ENCODE peak calls at places on chromosomes 7 and 10, in five cellular contexts. One of them, this sample, is unnamed. For H3K4me1, the result is how much of the 10 kb centered on the place peaks cover.

GRCh38 chr7:133530682-133531081 is 277.8 kb downstream of the EXOC4 start:
- DNase-seq in hepatocyte: peak
- DNase-seq in left lung: no peak
- DNase-seq in uterus: no peak
- DNase-seq in A673: peak
- DNase-seq in this sample: no peak

GRCh38 chr7:128919881-128920789 is 9.6 kb upstream of the KCP start:
- DNase-seq in hepatocyte: no peak
- DNase-seq in left lung: no peak
- DNase-seq in uterus: no peak
- DNase-seq in A673: peak
- DNase-seq in this sample: no peak

GRCh38 chr7:47720141-47720906 is 138.4 kb upstream of the TNS3 start:
- DNase-seq in hepatocyte: no peak
- DNase-seq in left lung: no peak
- DNase-seq in uterus: peak
- DNase-seq in A673: no peak
- DNase-seq in this sample: no peak

GRCh38 chr10:90417466-90418210 is 440.2 kb downstream of the HTR7 start:
- DNase-seq in hepatocyte: no peak
- DNase-seq in left lung: no peak
- DNase-seq in uterus: no peak
- DNase-seq in A673: no peak
- DNase-seq in this sample: no peak

GRCh38 chr10:49751636-49752510 is 10.2 kb downstream of the OGDHL start:
- DNase-seq in hepatocyte: no peak
- DNase-seq in left lung: no peak
- DNase-seq in uterus: no peak
- DNase-seq in A673: no peak
- DNase-seq in this sample: peak

GRCh38 chr7:84363741-84364140 is 169.2 kb upstream of the SEMA3A start:
- DNase-seq in hepatocyte: no peak
- DNase-seq in left lung: no peak
- DNase-seq in uterus: no peak
- DNase-seq in A673: no peak
- DNase-seq in this sample: no peak

GRCh38 chr10:132242103-132242840 is 55.5 kb downstream of the DPYSL4 start:
- DNase-seq in hepatocyte: no peak
- DNase-seq in left lung: no peak
- DNase-seq in uterus: no peak
- DNase-seq in A673: no peak
- DNase-seq in this sample: no peak

GRCh38 chr10:114691442-114691941 is 33.4 kb upstream of the ABLIM1 start:
- DNase-seq in hepatocyte: no peak
- DNase-seq in left lung: no peak
- DNase-seq in uterus: no peak
- DNase-seq in A673: peak
- DNase-seq in this sample: no peak

GRCh38 chr7:78558571-78558970 is 760.0 kb downstream of the PHTF2 start:
- DNase-seq in hepatocyte: no peak
- DNase-seq in left lung: no peak
- DNase-seq in uterus: no peak
- DNase-seq in A673: no peak
- DNase-seq in this sample: no peak

GRCh38 chr7:147412782-147413186 is 1177.8 kb upstream of the C7orf33 start:
- DNase-seq in hepatocyte: no peak
- DNase-seq in left lung: no peak
- DNase-seq in uterus: no peak
- DNase-seq in A673: no peak
- DNase-seq in this sample: no peak

GRCh38 chr7:111775205-111775604 is 212.9 kb upstream of the IMMP2L start:
- DNase-seq in hepatocyte: no peak
- DNase-seq in left lung: no peak
- DNase-seq in uterus: no peak
- DNase-seq in A673: no peak
- DNase-seq in this sample: no peak

GRCh38 chr10:96089116-96089515 is 41.0 kb upstream of the ZNF518A start:
- DNase-seq in hepatocyte: no peak
- DNase-seq in left lung: no peak
- DNase-seq in uterus: no peak
- DNase-seq in A673: no peak
- DNase-seq in this sample: no peak

GRCh38 chr7:68121056-68121455 is 1124.4 kb downstream of the TYW1 start:
- DNase-seq in hepatocyte: no peak
- DNase-seq in left lung: no peak
- DNase-seq in uterus: no peak
- DNase-seq in A673: no peak
- DNase-seq in this sample: no peak

GRCh38 chr10:95201736-95202135 is 7.7 kb downstream of the ACSM6 start:
- DNase-seq in hepatocyte: no peak
- DNase-seq in left lung: no peak
- DNase-seq in uterus: no peak
- DNase-seq in A673: no peak
- DNase-seq in this sample: no peak

GRCh38 chr10:71963351-71963755 is 842 bp upstream of the CHST3 start:
- DNase-seq in hepatocyte: no peak
- DNase-seq in left lung: no peak
- DNase-seq in uterus: peak
- DNase-seq in A673: no peak
- DNase-seq in this sample: peak

GRCh38 chr10:126439947-126440346 is 51.7 kb upstream of the ADAM12 start:
- DNase-seq in hepatocyte: no peak
- DNase-seq in left lung: no peak
- DNase-seq in uterus: no peak
- DNase-seq in A673: no peak
- DNase-seq in this sample: no peak

GRCh38 chr7:25913574-25914224 is 238.3 kb upstream of the NFE2L3 start:
- DNase-seq in hepatocyte: no peak
- DNase-seq in left lung: no peak
- DNase-seq in uterus: no peak
- DNase-seq in A673: peak
- DNase-seq in this sample: no peak

GRCh38 chr7:19116121-19117080 is 1.0 kb downstream of the TWIST1 start:
- DNase-seq in hepatocyte: no peak
- DNase-seq in left lung: no peak
- DNase-seq in uterus: peak
- DNase-seq in A673: peak
- DNase-seq in this sample: no peak

GRCh38 chr10:133144771-133145170 is 15.2 kb upstream of the KNDC1 start:
- DNase-seq in hepatocyte: no peak
- DNase-seq in left lung: no peak
- DNase-seq in uterus: no peak
- DNase-seq in A673: no peak
- DNase-seq in this sample: peak

GRCh38 chr7:123820864-123821263 is 24.1 kb upstream of the HYAL4 start:
- DNase-seq in hepatocyte: no peak
- DNase-seq in left lung: no peak
- DNase-seq in uterus: no peak
- DNase-seq in A673: no peak
- DNase-seq in this sample: no peak

GRCh38 chr7:96187735-96188622 is 133.9 kb downstream of the SLC25A13 start:
- DNase-seq in hepatocyte: peak
- DNase-seq in left lung: no peak
- DNase-seq in uterus: no peak
- DNase-seq in A673: peak
- DNase-seq in this sample: no peak

GRCh38 chr10:130300608-130301025 is 164.4 kb downstream of the GLRX3 start:
- DNase-seq in hepatocyte: no peak
- DNase-seq in left lung: peak
- DNase-seq in uterus: no peak
- DNase-seq in A673: peak
- DNase-seq in this sample: no peak

GRCh38 chr10:86203162-86203905 is 163.3 kb downstream of the GRID1 start:
- DNase-seq in hepatocyte: peak
- DNase-seq in left lung: no peak
- DNase-seq in uterus: no peak
- DNase-seq in A673: peak
- DNase-seq in this sample: peak

DNA sequence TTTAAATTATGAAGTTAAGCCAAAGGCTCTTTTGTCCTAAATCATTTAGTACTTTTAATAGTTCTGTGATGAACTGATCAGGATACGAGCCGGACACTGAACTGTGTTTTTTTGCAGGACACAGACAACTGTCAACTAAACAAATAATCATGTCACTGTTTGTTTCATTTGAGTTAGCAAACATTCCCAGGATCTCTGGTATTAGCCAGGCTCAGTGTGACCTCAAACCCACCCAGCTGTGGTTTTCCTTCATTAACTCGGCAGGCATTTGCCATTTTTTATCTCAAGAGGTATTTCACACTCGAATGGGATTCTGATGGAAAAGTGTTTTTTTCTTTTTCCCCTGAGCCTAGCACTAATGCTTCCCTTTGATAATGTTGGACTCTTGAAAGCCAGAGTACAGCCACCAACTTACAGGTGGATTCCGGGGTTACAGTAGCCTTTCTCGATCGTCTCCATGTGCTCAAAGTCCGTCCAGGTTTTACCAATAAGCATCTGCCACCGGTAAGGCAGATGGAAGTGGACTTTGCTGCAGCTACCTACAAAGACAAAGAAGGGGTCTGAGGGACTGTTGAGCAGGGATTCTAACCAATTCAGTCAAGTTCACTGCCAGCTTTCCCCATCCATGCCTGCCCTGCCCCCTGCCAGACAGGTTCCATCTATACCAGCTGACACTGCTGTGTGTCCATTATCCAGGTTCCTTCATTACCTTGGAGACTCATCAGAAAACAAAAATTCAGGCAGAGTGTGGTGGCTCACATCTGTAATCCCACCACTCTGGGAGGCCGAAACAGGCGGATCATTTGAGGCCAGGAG is 33.4 kb downstream of the ZC3HAV1 start:
- DNase-seq in hepatocyte: no peak
- DNase-seq in left lung: no peak
- DNase-seq in uterus: no peak
- DNase-seq in A673: no peak
- DNase-seq in this sample: no peak
- H3K4me1 ChIP-seq in hepatocyte: under half
- H3K4me1 ChIP-seq in left lung: under half
- H3K4me1 ChIP-seq in uterus: under half
- H3K4me1 ChIP-seq in A673: under half
- H3K4me1 ChIP-seq in this sample: under half

DNA sequence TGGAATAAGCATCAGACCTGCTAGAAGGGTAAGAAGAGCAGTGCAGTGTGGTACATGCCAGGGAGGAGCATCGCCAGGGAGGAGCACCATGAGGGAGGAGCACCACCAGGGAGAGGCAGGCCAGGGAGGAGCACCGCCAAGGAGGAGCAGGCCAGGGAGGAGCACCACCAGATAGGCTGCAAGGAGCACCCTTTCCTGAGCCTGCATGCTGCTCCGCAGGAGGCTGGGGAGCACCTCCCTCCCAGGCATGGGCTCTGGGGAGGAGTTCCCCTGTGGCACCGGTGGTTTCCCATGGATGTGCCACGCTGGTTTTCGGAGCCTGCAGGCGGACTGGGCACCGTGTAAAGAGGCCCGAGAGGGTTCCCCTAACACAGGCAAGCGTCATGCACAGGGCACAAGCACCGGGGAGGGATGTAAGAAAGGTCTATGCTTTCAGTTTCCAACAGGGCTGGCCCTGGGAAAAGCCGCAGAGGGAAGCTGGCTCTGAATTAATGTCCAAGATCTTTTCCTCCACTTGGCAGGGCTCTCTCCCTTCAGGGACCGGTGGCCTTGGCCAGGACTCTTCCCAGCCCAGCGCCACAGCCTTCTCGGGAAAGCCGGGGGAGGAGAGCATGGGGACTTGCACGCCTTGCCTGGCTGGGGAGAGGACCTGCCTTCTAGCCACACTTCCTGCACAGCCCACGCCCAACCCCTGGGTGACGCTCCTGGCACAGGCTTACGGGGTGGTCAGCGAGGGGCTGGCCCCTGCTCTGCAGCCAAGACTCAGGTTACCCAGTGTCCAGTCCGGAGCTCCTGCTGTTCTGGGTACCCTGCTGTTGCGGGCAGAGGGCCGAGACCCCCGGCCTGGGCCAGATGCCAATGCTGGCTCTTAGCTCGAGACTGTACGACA is 11.5 kb upstream of the GPER1 start:
- DNase-seq in hepatocyte: no peak
- DNase-seq in left lung: no peak
- DNase-seq in uterus: no peak
- DNase-seq in A673: no peak
- DNase-seq in this sample: no peak
- H3K4me3 ChIP-seq in hepatocyte: no peak
- H3K4me3 ChIP-seq in left lung: no peak
- H3K4me3 ChIP-seq in uterus: no peak
- H3K4me3 ChIP-seq in A673: no peak
- H3K4me3 ChIP-seq in this sample: no peak

GRCh38 chr10:119616879-119617580 is 20.3 kb upstream of the TIAL1 start:
- DNase-seq in hepatocyte: no peak
- DNase-seq in left lung: no peak
- DNase-seq in uterus: no peak
- DNase-seq in A673: peak
- DNase-seq in this sample: peak
- TF ChIP-seq CTCF in hepatocyte: no peak
- TF ChIP-seq CTCF in left lung: no peak
- TF ChIP-seq CTCF in uterus: no peak
- TF ChIP-seq CTCF in A673: peak
- TF ChIP-seq CTCF in this sample: no peak

GRCh38 chr10:43938810-43939209 is 290.1 kb upstream of the ZNF32 start:
- DNase-seq in hepatocyte: peak
- DNase-seq in left lung: no peak
- DNase-seq in uterus: no peak
- DNase-seq in A673: no peak
- DNase-seq in this sample: peak
- H3K4me1 ChIP-seq in hepatocyte: under half
- H3K4me1 ChIP-seq in left lung: under half
- H3K4me1 ChIP-seq in uterus: under half
- H3K4me1 ChIP-seq in A673: under half
- H3K4me1 ChIP-seq in this sample: under half

DNA sequence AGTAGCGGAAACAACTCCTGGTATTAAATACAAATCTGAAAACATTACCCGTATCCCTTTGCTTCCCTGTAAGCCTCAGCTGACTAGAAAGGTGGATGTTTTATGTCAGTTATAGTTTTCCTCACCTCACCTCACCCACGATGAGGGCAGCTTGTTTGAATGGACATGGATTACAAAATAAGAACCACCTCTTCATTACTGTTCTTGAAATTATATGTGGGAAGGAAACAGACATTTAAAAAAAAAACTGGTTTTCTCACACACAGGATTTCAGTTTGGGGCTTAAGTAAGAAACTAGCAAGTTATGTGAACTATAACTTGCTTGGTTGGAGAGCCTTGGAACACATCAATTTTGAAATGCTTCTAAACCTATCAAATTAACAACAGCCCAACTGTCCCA is 232.9 kb upstream of the CCDC6 start:
- DNase-seq in hepatocyte: no peak
- DNase-seq in left lung: no peak
- DNase-seq in uterus: no peak
- DNase-seq in A673: no peak
- DNase-seq in this sample: no peak
- H3K4me3 ChIP-seq in hepatocyte: peak
- H3K4me3 ChIP-seq in left lung: no peak
- H3K4me3 ChIP-seq in uterus: peak
- H3K4me3 ChIP-seq in A673: no peak
- H3K4me3 ChIP-seq in this sample: peak